ENCODE peak calls at places on chromosomes 13 and 19, in eight cellular contexts. N, A, E, C, S, F, M and L are unnamed samples.

GRCh38 chr13:97067342-97067895 is 73.1 kb upstream of the OXGR1 start:
- DNase-seq in N (no peak), A (no peak), E (no peak), C (no peak), S (no peak), F (no peak), M (peak; percentile 12), L (peak; percentile 10)

GRCh38 chr13:97307882-97308624 is 85.9 kb downstream of the MBNL2 start:
- DNase-seq in N (peak; percentile 32), A (peak; percentile 86), E (peak; percentile 43), C (no peak), S (no peak), F (no peak), M (peak; percentile 85), L (peak; percentile 79)

GRCh38 chr13:22596157-22596863 is 584.5 kb upstream of the SGCG start:
- DNase-seq in N (no peak), A (no peak), E (no peak), C (no peak), S (no peak), F (no peak), M (no peak), L (peak; percentile 39)

GRCh38 chr13:36712785-36713184 is 39.0 kb downstream of the SERTM1 start:
- DNase-seq in N (no peak), A (peak; percentile 11), E (peak; percentile 19), C (no peak), S (no peak), F (no peak), M (no peak), L (peak; percentile 22)

GRCh38 chr19:35995655-35995993 is 636 bp downstream of the SDHAF1 start:
- DNase-seq in N (peak; percentile 48), A (peak; percentile 44), E (no peak), C (peak; percentile 70), S (peak; percentile 89), F (no peak), M (peak; percentile 54), L (peak; percentile 62)

GRCh38 chr13:98222081-98222554 is 45.0 kb upstream of the RNF113B start:
- DNase-seq in N (no peak), A (no peak), E (no peak), C (no peak), S (no peak), F (no peak), M (peak; percentile 43), L (peak; percentile 16)

GRCh38 chr13:41613984-41614581 is 156.7 kb downstream of the RGCC start:
- DNase-seq in N (no peak), A (peak; percentile 51), E (no peak), C (no peak), S (no peak), F (no peak), M (peak; percentile 58), L (no peak)

GRCh38 chr13:50291611-50292010 is 276.4 kb downstream of the KCNRG start:
- DNase-seq in N (no peak), A (no peak), E (no peak), C (no peak), S (no peak), F (no peak), M (peak; percentile 28), L (peak; percentile 12)

GRCh38 chr19:1668048-1668338 is 15.6 kb upstream of the TCF3 start:
- DNase-seq in N (no peak), A (no peak), E (no peak), C (no peak), S (no peak), F (no peak), M (no peak), L (no peak)